ENCODE peak calls at places on chromosomes 7 and 10, in four cellular contexts. One of them, this sample, is unnamed.

GRCh38 chr7:2862831-2863361 is 18.8 kb upstream of the GNA12 start:
- DNase-seq in GM23248: no peak
- DNase-seq in A549: no peak
- DNase-seq in DND-41: no peak
- DNase-seq in this sample: no peak

GRCh38 chr7:146176790-146177189 is 60.2 kb downstream of the CNTNAP2 start:
- DNase-seq in GM23248: no peak
- DNase-seq in A549: no peak
- DNase-seq in DND-41: no peak
- DNase-seq in this sample: no peak

GRCh38 chr10:60141916-60142559 is 235.7 kb upstream of the CCDC6 start:
- DNase-seq in GM23248: no peak
- DNase-seq in A549: no peak
- DNase-seq in DND-41: no peak
- DNase-seq in this sample: no peak

GRCh38 chr10:87636313-87636915 is 23.3 kb upstream of the PAPSS2 start:
- DNase-seq in GM23248: no peak
- DNase-seq in A549: no peak
- DNase-seq in DND-41: no peak
- DNase-seq in this sample: no peak

GRCh38 chr10:28569506-28570159 is 36.7 kb downstream of the WAC start:
- DNase-seq in GM23248: peak; percentile 63
- DNase-seq in A549: no peak
- DNase-seq in DND-41: no peak
- DNase-seq in this sample: no peak

GRCh38 chr7:1569440-1569832 is 396 bp downstream of the PSMG3 start:
- DNase-seq in GM23248: no peak
- DNase-seq in A549: no peak
- DNase-seq in DND-41: no peak
- DNase-seq in this sample: no peak

GRCh38 chr7:111041577-111041976 is 49.4 kb upstream of the LRRN3 start:
- DNase-seq in GM23248: no peak
- DNase-seq in A549: no peak
- DNase-seq in DND-41: no peak
- DNase-seq in this sample: no peak

GRCh38 chr7:103989785-103990775 is 622 bp upstream of the RELN start:
- DNase-seq in GM23248: peak; percentile 54
- DNase-seq in A549: no peak
- DNase-seq in DND-41: no peak
- DNase-seq in this sample: no peak

DNA sequence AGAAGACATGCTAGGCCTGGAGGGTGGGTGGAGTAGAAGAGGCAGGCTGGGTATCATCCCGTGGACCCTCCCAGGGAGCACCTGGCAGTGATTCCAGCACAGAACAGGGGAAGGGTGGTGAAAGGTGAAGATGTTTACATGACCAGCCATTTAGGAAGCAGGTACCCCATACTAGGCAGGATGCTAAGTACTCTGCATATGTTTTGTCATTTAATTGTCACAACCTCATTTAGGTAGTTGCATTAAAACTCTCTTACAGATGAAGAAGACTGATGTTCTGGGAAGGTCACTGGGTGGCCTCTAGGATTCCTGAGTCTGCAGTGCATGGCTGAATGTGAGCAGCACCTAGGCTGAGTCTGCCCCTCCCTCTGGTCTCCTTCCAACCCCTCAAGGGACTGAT is 15.2 kb downstream of the ITPRIP start:
- DNase-seq in GM23248: no peak
- DNase-seq in A549: no peak
- DNase-seq in DND-41: no peak
- DNase-seq in this sample: no peak
- H3K27ac ChIP-seq in GM23248: no peak overlapping the region
- H3K27ac ChIP-seq in A549: no peak overlapping the region
- H3K27ac ChIP-seq in DND-41: no peak overlapping the region
- H3K27ac ChIP-seq in this sample: peak overlapping the region; percentile 71

GRCh38 chr7:128106840-128107239 is 75.6 kb upstream of the LRRC4 start:
- DNase-seq in GM23248: no peak
- DNase-seq in A549: no peak
- DNase-seq in DND-41: no peak
- DNase-seq in this sample: peak; percentile 55
- H3K4me2 ChIP-seq in GM23248: no peak overlapping the region
- H3K4me2 ChIP-seq in A549: no peak overlapping the region
- H3K4me2 ChIP-seq in DND-41: no peak overlapping the region
- H3K4me2 ChIP-seq in this sample: no peak overlapping the region

GRCh38 chr7:45155941-45156340 is 1.6 kb upstream of the RAMP3 start:
- DNase-seq in GM23248: no peak
- DNase-seq in A549: no peak
- DNase-seq in DND-41: no peak
- DNase-seq in this sample: no peak

GRCh38 chr7:45155357-45155900 is 2.2 kb upstream of the RAMP3 start:
- DNase-seq in GM23248: no peak
- DNase-seq in A549: no peak
- DNase-seq in DND-41: no peak
- DNase-seq in this sample: no peak

GRCh38 chr7:45156516-45157272 is 897 bp upstream of the RAMP3 start:
- DNase-seq in GM23248: no peak
- DNase-seq in A549: no peak
- DNase-seq in DND-41: no peak
- DNase-seq in this sample: no peak

GRCh38 chr7:45157653-45158401 is at the start of gene RAMP3:
- DNase-seq in GM23248: peak; percentile 15
- DNase-seq in A549: no peak
- DNase-seq in DND-41: no peak
- DNase-seq in this sample: no peak

DNA sequence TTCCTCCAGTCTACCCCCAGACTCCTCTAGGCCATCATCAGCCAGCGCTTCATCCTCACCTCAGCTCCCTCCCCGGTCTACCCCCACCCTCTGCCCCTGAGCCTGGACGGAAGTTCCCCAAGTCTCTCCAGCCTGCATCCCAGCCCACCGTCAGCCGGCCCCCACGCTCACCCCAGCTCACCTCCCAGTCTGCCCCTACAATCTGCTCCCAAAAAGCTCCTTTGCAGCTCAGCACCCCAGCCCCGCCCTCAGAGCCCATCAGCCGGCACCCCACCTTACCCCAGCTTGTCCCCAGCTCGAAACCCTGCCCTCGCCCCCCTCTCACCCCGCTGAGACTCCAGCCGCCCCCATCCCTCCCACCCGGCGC is 322 bp upstream of the RAMP3 start:
- DNase-seq in GM23248: no peak
- DNase-seq in A549: no peak
- DNase-seq in DND-41: no peak
- DNase-seq in this sample: no peak
- H3K27ac ChIP-seq in GM23248: no peak overlapping the region
- H3K27ac ChIP-seq in A549: no peak overlapping the region
- H3K27ac ChIP-seq in DND-41: no peak overlapping the region
- H3K27ac ChIP-seq in this sample: no peak overlapping the region

DNA sequence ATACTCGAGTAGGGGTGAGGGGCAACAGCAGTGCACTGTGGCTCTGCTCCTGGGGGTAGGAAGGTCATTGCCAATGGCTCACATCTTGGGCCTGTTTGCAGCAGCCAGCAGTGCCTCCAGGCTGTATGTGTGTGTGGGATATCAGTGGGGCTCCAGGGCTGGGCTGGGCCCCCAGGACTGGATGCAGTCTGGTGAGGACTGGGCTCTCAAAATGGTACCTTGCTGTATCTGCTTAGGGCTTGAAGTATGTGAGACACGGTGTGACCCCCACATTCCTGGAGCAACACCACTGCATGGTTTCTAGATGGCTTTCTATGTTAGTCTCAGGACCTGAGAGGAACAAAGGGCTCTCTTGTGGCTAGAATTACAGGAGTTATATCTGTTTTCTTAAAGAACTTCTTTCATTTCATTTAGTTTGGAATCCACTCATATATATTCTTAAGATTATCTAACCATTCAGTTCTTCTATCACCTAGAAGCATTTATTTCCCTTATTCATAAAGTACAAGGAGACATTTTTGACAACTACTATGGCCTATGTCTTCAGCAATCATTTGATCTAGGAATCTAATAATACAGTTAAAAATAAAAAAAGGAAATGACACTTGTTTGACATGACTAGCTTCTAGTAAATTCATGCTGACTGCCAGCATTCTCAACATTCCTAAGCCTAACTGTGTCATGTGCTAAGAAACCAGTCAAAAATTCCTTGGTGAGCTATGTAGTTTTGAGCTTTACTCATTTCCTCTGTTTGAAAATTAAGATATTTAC is 443.2 kb upstream of the SEMA3A start:
- DNase-seq in GM23248: peak; percentile 89
- DNase-seq in A549: peak; percentile 57
- DNase-seq in DND-41: no peak
- DNase-seq in this sample: no peak
- H3K4me2 ChIP-seq in GM23248: peak overlapping the region; percentile 54
- H3K4me2 ChIP-seq in A549: peak overlapping the region; percentile 5
- H3K4me2 ChIP-seq in DND-41: no peak overlapping the region
- H3K4me2 ChIP-seq in this sample: no peak overlapping the region

GRCh38 chr10:79287973-79288715 is 59.1 kb upstream of the PPIF start:
- DNase-seq in GM23248: no peak
- DNase-seq in A549: no peak
- DNase-seq in DND-41: no peak
- DNase-seq in this sample: no peak

GRCh38 chr10:79282388-79282787 is 64.9 kb upstream of the PPIF start:
- DNase-seq in GM23248: no peak
- DNase-seq in A549: no peak
- DNase-seq in DND-41: no peak
- DNase-seq in this sample: peak; percentile 85

GRCh38 chr10:79284158-79284871 is 63.0 kb upstream of the PPIF start:
- DNase-seq in GM23248: no peak
- DNase-seq in A549: no peak
- DNase-seq in DND-41: no peak
- DNase-seq in this sample: no peak

GRCh38 chr10:79286318-79286951 is 60.8 kb upstream of the PPIF start:
- DNase-seq in GM23248: peak; percentile 30
- DNase-seq in A549: no peak
- DNase-seq in DND-41: no peak
- DNase-seq in this sample: peak; percentile 90

DNA sequence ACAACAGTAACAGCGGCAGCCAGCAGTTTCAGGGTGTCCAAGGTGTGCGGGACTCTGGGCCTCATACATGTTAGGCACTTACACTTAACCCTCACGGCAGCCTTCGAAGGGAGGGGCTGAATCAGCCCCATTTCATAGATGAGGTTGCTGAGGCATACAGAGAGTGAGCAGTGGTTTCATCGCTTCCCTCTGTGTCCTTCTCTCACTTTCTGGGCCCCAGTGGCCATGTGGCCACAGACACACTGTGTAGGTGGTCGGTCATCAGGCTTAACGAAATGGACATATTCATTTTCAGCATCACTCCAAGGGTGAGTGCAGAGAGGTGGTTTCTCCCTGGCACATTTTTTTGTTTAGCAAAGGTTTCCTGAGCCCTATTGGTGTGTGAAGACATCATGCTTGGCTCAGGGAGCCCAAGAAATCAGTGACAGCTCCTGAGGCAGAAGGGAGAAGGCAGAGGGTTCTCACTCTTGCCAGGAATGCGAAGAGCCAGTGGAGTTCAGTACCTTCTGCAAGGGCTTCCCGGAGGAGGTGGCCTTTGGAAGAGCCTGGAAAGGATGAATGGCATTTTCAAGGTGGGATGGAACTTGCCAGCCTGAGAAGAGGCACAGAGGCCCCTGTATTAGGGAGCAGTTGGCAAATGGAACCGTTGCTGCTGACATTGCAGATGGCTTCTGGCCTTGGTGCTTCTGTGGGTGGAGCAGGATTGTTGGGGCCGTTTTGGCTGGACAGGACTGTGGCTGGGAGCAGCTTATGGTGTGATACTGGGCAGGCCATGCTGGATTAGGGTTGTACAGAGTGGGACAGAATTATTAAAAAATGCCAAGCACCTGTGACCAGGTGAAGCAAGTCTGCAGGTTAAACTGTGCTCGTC is 61.7 kb upstream of the PPIF start:
- DNase-seq in GM23248: no peak
- DNase-seq in A549: no peak
- DNase-seq in DND-41: no peak
- DNase-seq in this sample: peak; percentile 60
- H3K27ac ChIP-seq in GM23248: no peak overlapping the region
- H3K27ac ChIP-seq in A549: no peak overlapping the region
- H3K27ac ChIP-seq in DND-41: no peak overlapping the region
- H3K27ac ChIP-seq in this sample: peak overlapping the region; percentile 93

GRCh38 chr10:132566892-132567291 is 29.3 kb downstream of the INPP5A start:
- DNase-seq in GM23248: no peak
- DNase-seq in A549: no peak
- DNase-seq in DND-41: no peak
- DNase-seq in this sample: no peak

GRCh38 chr10:132570771-132571564 is 33.4 kb downstream of the INPP5A start:
- DNase-seq in GM23248: no peak
- DNase-seq in A549: no peak
- DNase-seq in DND-41: no peak
- DNase-seq in this sample: peak; percentile 98

GRCh38 chr10:132572545-132572937 is 35.0 kb downstream of the INPP5A start:
- DNase-seq in GM23248: peak; percentile 26
- DNase-seq in A549: peak; percentile 44
- DNase-seq in DND-41: no peak
- DNase-seq in this sample: no peak

GRCh38 chr10:132571565-132572544 is 34.3 kb downstream of the INPP5A start:
- DNase-seq in GM23248: peak; percentile 92
- DNase-seq in A549: peak; percentile 75
- DNase-seq in DND-41: peak; percentile 78
- DNase-seq in this sample: peak; percentile 99

DNA sequence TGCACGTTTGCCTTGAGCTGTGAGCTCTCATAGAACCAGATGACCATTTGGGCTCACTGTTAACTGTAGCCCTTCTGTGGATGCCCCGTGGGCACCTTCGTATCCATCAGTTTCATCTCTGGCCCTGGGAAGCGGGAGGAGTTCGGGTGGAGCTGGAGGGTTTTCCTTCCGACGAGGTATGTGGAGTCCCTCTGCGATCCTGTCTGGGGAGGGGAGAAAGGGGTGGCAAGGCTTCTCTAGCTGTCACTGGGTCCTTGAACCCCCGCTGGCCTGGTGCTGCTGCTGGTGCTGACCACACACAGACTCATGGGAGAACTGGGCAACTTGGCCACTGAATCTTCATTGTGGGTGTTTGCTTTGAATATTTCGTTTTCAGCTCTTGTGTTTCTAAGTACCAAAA is 32.7 kb downstream of the INPP5A start:
- DNase-seq in GM23248: no peak
- DNase-seq in A549: no peak
- DNase-seq in DND-41: no peak
- DNase-seq in this sample: no peak
- H3K4me2 ChIP-seq in GM23248: no peak overlapping the region
- H3K4me2 ChIP-seq in A549: no peak overlapping the region
- H3K4me2 ChIP-seq in DND-41: no peak overlapping the region
- H3K4me2 ChIP-seq in this sample: peak overlapping the region; percentile 83